ENCODE peak calls at places on chromosomes 5 and 9, in eight cellular contexts. N, O, A, Z, Y, H, C and P are unnamed samples.

GRCh38 chr5:158943057-158943456 is 156.7 kb downstream of the EBF1 start:
- DNase-seq in Z (peak; percentile 83), O (no peak), A (no peak), N (no peak), C (no peak), Y (no peak), H (peak; percentile 16), P (peak; percentile 93)

GRCh38 chr5:32850792-32851191 is 139.7 kb downstream of the NPR3 start:
- DNase-seq in C (no peak), H (no peak), Z (no peak), O (no peak), A (no peak), N (no peak), Y (no peak), P (no peak)

GRCh38 chr5:31638748-31639418 is at the start of gene PDZD2:
- DNase-seq in O (peak; percentile 85), H (peak; percentile 48), Z (peak; percentile 8), C (peak; percentile 70), N (peak; percentile 57), A (peak; percentile 13), Y (peak; percentile 60), P (peak; percentile 65)

GRCh38 chr5:178205749-178206047 is 1.4 kb downstream of the HNRNPAB start:
- DNase-seq in O (no peak), N (no peak), A (no peak), Z (no peak), C (no peak), H (no peak), Y (no peak), P (no peak)

GRCh38 chr9:111525056-111525977 is at the start of gene ZNF483:
- DNase-seq in O (peak; percentile 86), H (peak; percentile 64), A (peak; percentile 55), Y (peak; percentile 71), C (peak; percentile 75), N (peak; percentile 78), Z (no peak), P (peak; percentile 84)

GRCh38 chr5:137072376-137073174 is 426.6 kb downstream of the SPOCK1 start:
- DNase-seq in C (peak; percentile 54), H (no peak), Z (peak; percentile 40), O (no peak), N (no peak), Y (no peak), A (no peak), P (peak; percentile 29)

GRCh38 chr5:124718376-124718775 is 28.1 kb downstream of the ZNF608 start:
- DNase-seq in O (no peak), H (no peak), Y (no peak), A (no peak), Z (no peak), C (no peak), N (no peak), P (no peak)

GRCh38 chr5:136816327-136816726 is 451.0 kb upstream of the TRPC7 start:
- DNase-seq in A (no peak), O (no peak), Z (no peak), Y (no peak), N (no peak), C (no peak), H (no peak), P (no peak)

GRCh38 chr9:16294371-16294770 is 576.1 kb downstream of the BNC2 start:
- DNase-seq in Z (peak; percentile 18), N (no peak), O (no peak), C (no peak), Y (no peak), H (no peak), A (no peak), P (no peak)

GRCh38 chr9:36517131-36517530 is 55.6 kb upstream of the MELK start:
- DNase-seq in H (no peak), Z (no peak), N (no peak), Y (no peak), O (no peak), A (no peak), C (no peak), P (no peak)

GRCh38 chr9:137077010-137077747 is at the start of gene UAP1L1:
- DNase-seq in O (peak; percentile 88), A (peak; percentile 21), Z (no peak), N (no peak), C (peak; percentile 81), Y (peak; percentile 81), H (no peak), P (peak; percentile 43)

GRCh38 chr5:149567226-149567625 is 14.1 kb upstream of the ARHGEF37 start:
- DNase-seq in A (no peak), Z (no peak), C (no peak), H (no peak), O (no peak), N (no peak), Y (no peak), P (no peak)

GRCh38 chr5:180647941-180648500 is 1.4 kb downstream of the FLT4 start:
- DNase-seq in C (no peak), A (no peak), O (no peak), N (no peak), Z (no peak), Y (no peak), H (no peak), P (no peak)

GRCh38 chr9:14910178-14910805 is at the start of gene FREM1:
- DNase-seq in A (no peak), Z (no peak), H (no peak), O (peak; percentile 68), C (no peak), Y (peak; percentile 32), N (no peak), P (no peak)

GRCh38 chr5:1508679-1509290 is 15.0 kb downstream of the LPCAT1 start:
- DNase-seq in H (no peak), Y (peak; percentile 4), O (peak; percentile 58), N (peak; percentile 43), Z (no peak), C (no peak), A (no peak), P (no peak)

GRCh38 chr9:98791147-98792095 is 4.9 kb downstream of the ANKS6 start:
- DNase-seq in Y (peak; percentile 85), H (peak; percentile 72), C (peak; percentile 94), Z (peak; percentile 94), N (peak; percentile 77), A (peak; percentile 21), O (peak; percentile 94), P (peak; percentile 96)

GRCh38 chr5:167816354-167816753 is 475.1 kb upstream of the WWC1 start:
- DNase-seq in C (no peak), O (no peak), Z (no peak), Y (no peak), H (no peak), N (no peak), A (no peak), P (peak; percentile 86)

GRCh38 chr9:108099854-108100253 is 610.3 kb upstream of the KLF4 start:
- DNase-seq in Z (no peak), O (no peak), N (no peak), C (no peak), Y (no peak), A (no peak), H (peak; percentile 56), P (peak; percentile 51)

GRCh38 chr5:151773979-151774378 is 2.2 kb downstream of the G3BP1 start:
- DNase-seq in Z (no peak), C (no peak), N (no peak), Y (no peak), A (no peak), H (no peak), O (no peak), P (no peak)
- H3K4me3 ChIP-seq in Z (peak overlapping the region; percentile 92), C (peak overlapping the region; percentile 70), N (peak overlapping the region; percentile 65), Y (peak overlapping the region; percentile 73), A (no peak overlapping the region), H (no peak overlapping the region), O (peak overlapping the region; percentile 76), P (peak overlapping the region; percentile 93)

DNA sequence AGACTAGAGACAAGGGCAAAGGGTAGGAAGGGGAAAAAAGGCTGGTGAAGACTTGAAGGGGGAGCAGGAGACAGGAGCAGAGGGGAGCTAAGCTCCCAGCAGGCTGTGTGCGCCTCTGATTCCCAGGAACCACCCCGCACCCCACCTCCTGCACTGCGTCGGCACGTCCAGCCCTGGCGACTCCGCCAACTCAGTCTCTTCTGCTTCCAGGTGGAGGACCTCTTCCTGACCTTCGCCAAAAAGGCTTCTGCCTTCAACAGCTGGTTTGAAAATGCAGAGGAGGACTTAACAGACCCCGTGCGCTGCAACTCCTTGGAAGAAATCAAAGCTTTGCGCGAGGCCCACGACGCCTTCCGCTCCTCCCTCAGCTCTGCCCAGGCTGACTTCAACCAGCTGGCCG is 30.5 kb downstream of the DYNC2I2 start:
- DNase-seq in H (no peak), C (no peak), Y (no peak), N (no peak), O (no peak), A (no peak), Z (no peak), P (no peak)
- TF ChIP-seq CTCF in H (no peak), C (no peak), Y (no peak), N (no peak), O (no peak), A (no peak), Z (no peak), P (no peak)

GRCh38 chr5:139651863-139652787 is 4.0 kb downstream of the CXXC5 start:
- DNase-seq in Z (no peak), C (peak; percentile 89), H (no peak), Y (peak; percentile 87), O (peak; percentile 97), N (no peak), A (no peak), P (peak; percentile 83)
- H3K4me3 ChIP-seq in Z (peak overlapping the region; percentile 83), C (peak overlapping the region; percentile 94), H (peak overlapping the region; percentile 17), Y (no peak overlapping the region), O (peak overlapping the region; percentile 98), N (peak overlapping the region; percentile 94), A (no peak overlapping the region), P (no peak overlapping the region)

DNA sequence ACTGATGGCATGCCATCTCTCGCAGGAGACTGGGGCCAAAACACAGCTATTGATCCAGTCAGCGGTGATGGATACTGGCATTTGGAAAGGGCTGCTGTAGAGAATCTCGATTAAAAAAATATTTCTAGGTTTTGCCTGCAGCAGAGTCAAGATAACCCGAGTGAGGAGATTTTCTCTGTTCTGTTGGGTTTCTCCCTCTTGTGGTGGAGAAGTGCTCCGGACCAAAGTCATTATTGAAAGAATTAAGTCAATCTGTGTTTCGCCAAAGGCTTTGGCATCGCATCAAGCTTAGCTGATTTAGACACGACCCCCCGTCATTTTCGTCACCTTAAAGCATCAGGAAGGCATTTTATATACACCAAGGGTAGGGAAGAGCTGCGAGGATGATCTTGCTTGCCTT is 97.2 kb upstream of the IRX2 start:
- DNase-seq in H (no peak), O (no peak), N (no peak), C (no peak), Z (no peak), Y (no peak), A (no peak), P (peak; percentile 33)
- TF ChIP-seq CTCF in H (no peak), O (no peak), N (peak; percentile 15), C (no peak), Z (no peak), Y (no peak), A (no peak), P (peak; percentile 51)

GRCh38 chr5:157740211-157740610 is 3.3 kb upstream of the LSM11 start:
- DNase-seq in H (peak; percentile 19), N (no peak), O (no peak), C (no peak), Y (no peak), A (no peak), Z (no peak), P (peak; percentile 56)
- H3K4me3 ChIP-seq in H (no peak overlapping the region), N (no peak overlapping the region), O (no peak overlapping the region), C (no peak overlapping the region), Y (no peak overlapping the region), A (no peak overlapping the region), Z (no peak overlapping the region), P (no peak overlapping the region)